ENCODE peak calls at places on chromosomes 5 and 9, in ten cellular contexts. One of them, this sample, is unnamed.
A peak's percentile ranks its signal among the peaks of the same experiment; 100 is the strongest.

GRCh38 chr5:129361441-129362025 is 98.6 kb upstream of the ADAMTS19 start:
- DNase-seq in heart left ventricle: no peak
- DNase-seq in HFF-Myc: peak; percentile 1
- DNase-seq in GM10248: peak; percentile 3
- DNase-seq in heart right ventricle: no peak
- DNase-seq in glutamatergic neuron: no peak
- DNase-seq in prostate gland: no peak
- DNase-seq in GM06990: no peak
- DNase-seq in osteocyte: no peak
- DNase-seq in body of pancreas: no peak
- DNase-seq in this sample: no peak

GRCh38 chr5:180673371-180674252 is 24.2 kb upstream of the FLT4 start:
- DNase-seq in heart left ventricle: no peak
- DNase-seq in HFF-Myc: no peak
- DNase-seq in GM10248: no peak
- DNase-seq in heart right ventricle: no peak
- DNase-seq in glutamatergic neuron: peak; percentile 51
- DNase-seq in prostate gland: no peak
- DNase-seq in GM06990: no peak
- DNase-seq in osteocyte: peak; percentile 83
- DNase-seq in body of pancreas: no peak
- DNase-seq in this sample: no peak

GRCh38 chr5:75567710-75568109 is 43.5 kb upstream of the ANKDD1B start:
- DNase-seq in heart left ventricle: no peak
- DNase-seq in HFF-Myc: no peak
- DNase-seq in GM10248: peak; percentile 27
- DNase-seq in heart right ventricle: no peak
- DNase-seq in glutamatergic neuron: no peak
- DNase-seq in prostate gland: no peak
- DNase-seq in GM06990: peak; percentile 30
- DNase-seq in osteocyte: no peak
- DNase-seq in body of pancreas: no peak
- DNase-seq in this sample: peak; percentile 17

GRCh38 chr9:127273350-127273749 is 8.8 kb downstream of the GARNL3 start:
- DNase-seq in heart left ventricle: no peak
- DNase-seq in HFF-Myc: no peak
- DNase-seq in GM10248: no peak
- DNase-seq in heart right ventricle: no peak
- DNase-seq in glutamatergic neuron: no peak
- DNase-seq in prostate gland: no peak
- DNase-seq in GM06990: no peak
- DNase-seq in osteocyte: no peak
- DNase-seq in body of pancreas: no peak
- DNase-seq in this sample: no peak

GRCh38 chr9:126347911-126348760 is 21.5 kb downstream of the MVB12B start:
- DNase-seq in heart left ventricle: no peak
- DNase-seq in HFF-Myc: no peak
- DNase-seq in GM10248: no peak
- DNase-seq in heart right ventricle: no peak
- DNase-seq in glutamatergic neuron: no peak
- DNase-seq in prostate gland: no peak
- DNase-seq in GM06990: no peak
- DNase-seq in osteocyte: no peak
- DNase-seq in body of pancreas: no peak
- DNase-seq in this sample: no peak

GRCh38 chr9:5552301-5552700 is 42.0 kb downstream of the PDCD1LG2 start:
- DNase-seq in heart left ventricle: no peak
- DNase-seq in HFF-Myc: no peak
- DNase-seq in GM10248: no peak
- DNase-seq in heart right ventricle: no peak
- DNase-seq in glutamatergic neuron: no peak
- DNase-seq in prostate gland: no peak
- DNase-seq in GM06990: no peak
- DNase-seq in osteocyte: no peak
- DNase-seq in body of pancreas: no peak
- DNase-seq in this sample: no peak

GRCh38 chr9:133848471-133848870 is 110.3 kb upstream of the SARDH start:
- DNase-seq in heart left ventricle: no peak
- DNase-seq in HFF-Myc: no peak
- DNase-seq in GM10248: no peak
- DNase-seq in heart right ventricle: no peak
- DNase-seq in glutamatergic neuron: no peak
- DNase-seq in prostate gland: no peak
- DNase-seq in GM06990: no peak
- DNase-seq in osteocyte: no peak
- DNase-seq in body of pancreas: no peak
- DNase-seq in this sample: no peak

GRCh38 chr5:9927106-9927505 is 297.0 kb upstream of the TAS2R1 start:
- DNase-seq in heart left ventricle: no peak
- DNase-seq in HFF-Myc: no peak
- DNase-seq in GM10248: no peak
- DNase-seq in heart right ventricle: no peak
- DNase-seq in glutamatergic neuron: no peak
- DNase-seq in prostate gland: no peak
- DNase-seq in GM06990: no peak
- DNase-seq in osteocyte: no peak
- DNase-seq in body of pancreas: no peak
- DNase-seq in this sample: no peak

GRCh38 chr5:173191015-173191414 is 44.0 kb downstream of the NKX2-5 start:
- DNase-seq in heart left ventricle: no peak
- DNase-seq in HFF-Myc: no peak
- DNase-seq in GM10248: no peak
- DNase-seq in heart right ventricle: no peak
- DNase-seq in glutamatergic neuron: no peak
- DNase-seq in prostate gland: no peak
- DNase-seq in GM06990: no peak
- DNase-seq in osteocyte: no peak
- DNase-seq in body of pancreas: no peak
- DNase-seq in this sample: no peak

GRCh38 chr5:173191561-173191960 is 43.4 kb downstream of the NKX2-5 start:
- DNase-seq in heart left ventricle: no peak
- DNase-seq in HFF-Myc: no peak
- DNase-seq in GM10248: no peak
- DNase-seq in heart right ventricle: no peak
- DNase-seq in glutamatergic neuron: no peak
- DNase-seq in prostate gland: no peak
- DNase-seq in GM06990: no peak
- DNase-seq in osteocyte: no peak
- DNase-seq in body of pancreas: no peak
- DNase-seq in this sample: no peak

GRCh38 chr5:173188280-173188679 is 43.9 kb downstream of the BNIP1 start:
- DNase-seq in heart left ventricle: no peak
- DNase-seq in HFF-Myc: no peak
- DNase-seq in GM10248: no peak
- DNase-seq in heart right ventricle: no peak
- DNase-seq in glutamatergic neuron: no peak
- DNase-seq in prostate gland: no peak
- DNase-seq in GM06990: no peak
- DNase-seq in osteocyte: no peak
- DNase-seq in body of pancreas: no peak
- DNase-seq in this sample: no peak

GRCh38 chr5:173187054-173187743 is 42.9 kb downstream of the BNIP1 start:
- DNase-seq in heart left ventricle: no peak
- DNase-seq in HFF-Myc: no peak
- DNase-seq in GM10248: no peak
- DNase-seq in heart right ventricle: no peak
- DNase-seq in glutamatergic neuron: no peak
- DNase-seq in prostate gland: no peak
- DNase-seq in GM06990: peak; percentile 39
- DNase-seq in osteocyte: no peak
- DNase-seq in body of pancreas: no peak
- DNase-seq in this sample: peak; percentile 37
- TF ChIP-seq CTCF in heart left ventricle: no peak
- TF ChIP-seq CTCF in HFF-Myc: peak; percentile 11
- TF ChIP-seq CTCF in GM10248: no peak
- TF ChIP-seq CTCF in heart right ventricle: no peak
- TF ChIP-seq CTCF in glutamatergic neuron: no peak
- TF ChIP-seq CTCF in prostate gland: no peak
- TF ChIP-seq CTCF in GM06990: peak; percentile 50
- TF ChIP-seq CTCF in osteocyte: peak; percentile 8
- TF ChIP-seq CTCF in body of pancreas: no peak
- TF ChIP-seq CTCF in this sample: no peak

GRCh38 chr9:137445275-137445807 is 4.2 kb upstream of the ENTPD8 start:
- DNase-seq in heart left ventricle: peak; percentile 74
- DNase-seq in HFF-Myc: peak; percentile 66
- DNase-seq in GM10248: peak; percentile 87
- DNase-seq in heart right ventricle: peak; percentile 77
- DNase-seq in glutamatergic neuron: peak; percentile 85
- DNase-seq in prostate gland: peak; percentile 64
- DNase-seq in GM06990: peak; percentile 76
- DNase-seq in osteocyte: no peak
- DNase-seq in body of pancreas: peak; percentile 85
- DNase-seq in this sample: peak; percentile 94

GRCh38 chr9:137441935-137442321 is 771 bp upstream of the ENTPD8 start:
- DNase-seq in heart left ventricle: no peak
- DNase-seq in HFF-Myc: no peak
- DNase-seq in GM10248: no peak
- DNase-seq in heart right ventricle: no peak
- DNase-seq in glutamatergic neuron: no peak
- DNase-seq in prostate gland: no peak
- DNase-seq in GM06990: no peak
- DNase-seq in osteocyte: no peak
- DNase-seq in body of pancreas: no peak
- DNase-seq in this sample: no peak

GRCh38 chr9:137445930-137446431 is 4.8 kb upstream of the ENTPD8 start:
- DNase-seq in heart left ventricle: peak; percentile 14
- DNase-seq in HFF-Myc: no peak
- DNase-seq in GM10248: no peak
- DNase-seq in heart right ventricle: peak; percentile 10
- DNase-seq in glutamatergic neuron: peak; percentile 15
- DNase-seq in prostate gland: no peak
- DNase-seq in GM06990: peak; percentile 30
- DNase-seq in osteocyte: no peak
- DNase-seq in body of pancreas: no peak
- DNase-seq in this sample: no peak

GRCh38 chr9:137446851-137447471 is 5.8 kb upstream of the ENTPD8 start:
- DNase-seq in heart left ventricle: peak; percentile 27
- DNase-seq in HFF-Myc: no peak
- DNase-seq in GM10248: no peak
- DNase-seq in heart right ventricle: peak; percentile 15
- DNase-seq in glutamatergic neuron: peak; percentile 13
- DNase-seq in prostate gland: no peak
- DNase-seq in GM06990: peak; percentile 16
- DNase-seq in osteocyte: no peak
- DNase-seq in body of pancreas: no peak
- DNase-seq in this sample: no peak

DNA sequence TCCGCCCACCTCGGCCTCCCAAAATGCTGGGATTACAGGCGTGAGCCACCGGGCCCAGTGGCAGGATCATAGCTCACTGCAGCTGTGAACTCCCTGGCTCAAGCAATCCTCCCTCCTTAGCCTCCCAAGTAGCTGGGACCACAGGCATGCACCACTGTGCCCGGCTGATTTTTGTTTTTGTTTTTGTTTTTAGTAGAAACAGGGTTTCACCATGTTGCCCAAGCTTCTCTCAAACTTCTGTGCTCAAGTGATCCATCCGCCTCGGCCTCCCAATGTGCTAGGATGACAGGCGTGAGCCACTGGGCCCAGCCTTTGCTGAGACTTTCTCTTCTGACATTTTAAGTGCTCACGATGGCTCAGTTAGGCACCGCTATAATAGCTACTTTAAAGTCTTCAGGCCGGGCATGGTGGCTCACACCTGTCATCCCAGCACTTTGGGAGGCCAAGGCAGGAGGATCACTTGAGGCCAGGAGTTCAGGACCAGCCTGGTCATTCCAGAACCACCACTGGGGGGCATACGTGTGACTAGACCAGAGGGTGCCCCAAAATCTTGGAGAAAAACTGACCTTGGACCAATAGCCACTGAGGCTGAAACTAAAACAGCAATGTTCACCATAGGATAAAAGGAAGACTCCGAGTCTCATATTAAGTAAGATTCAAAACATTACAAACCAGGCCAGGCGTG is 3.1 kb upstream of the ENTPD8 start:
- DNase-seq in heart left ventricle: peak; percentile 7
- DNase-seq in HFF-Myc: no peak
- DNase-seq in GM10248: no peak
- DNase-seq in heart right ventricle: peak; percentile 2
- DNase-seq in glutamatergic neuron: no peak
- DNase-seq in prostate gland: no peak
- DNase-seq in GM06990: no peak
- DNase-seq in osteocyte: no peak
- DNase-seq in body of pancreas: no peak
- DNase-seq in this sample: no peak
- TF ChIP-seq CTCF in heart left ventricle: no peak
- TF ChIP-seq CTCF in HFF-Myc: no peak
- TF ChIP-seq CTCF in GM10248: peak; percentile 3
- TF ChIP-seq CTCF in heart right ventricle: no peak
- TF ChIP-seq CTCF in glutamatergic neuron: no peak
- TF ChIP-seq CTCF in prostate gland: no peak
- TF ChIP-seq CTCF in GM06990: no peak
- TF ChIP-seq CTCF in osteocyte: no peak
- TF ChIP-seq CTCF in body of pancreas: no peak
- TF ChIP-seq CTCF in this sample: no peak

DNA sequence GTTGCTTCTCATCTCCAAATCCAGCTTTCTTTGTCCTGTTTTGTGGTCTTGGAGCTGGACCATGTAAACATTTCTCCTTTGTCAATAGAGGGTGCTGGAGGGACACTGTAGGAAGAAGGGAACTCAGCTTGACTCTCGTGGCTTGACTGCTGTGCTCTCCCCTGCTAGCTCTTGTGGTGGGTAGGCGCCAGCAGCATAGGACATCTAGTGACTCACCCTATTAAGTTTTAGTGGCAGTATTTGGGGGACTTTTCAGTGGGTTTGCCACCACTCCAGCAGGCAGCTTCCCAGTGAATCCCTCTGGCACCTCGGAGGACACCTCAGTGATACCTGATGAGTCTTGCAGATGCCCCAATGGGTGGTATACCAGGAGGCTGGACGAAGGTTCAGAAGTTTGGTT is 97.8 kb downstream of the TSSK1B start:
- DNase-seq in heart left ventricle: peak; percentile 53
- DNase-seq in HFF-Myc: no peak
- DNase-seq in GM10248: no peak
- DNase-seq in heart right ventricle: peak; percentile 20
- DNase-seq in glutamatergic neuron: peak; percentile 18
- DNase-seq in prostate gland: peak; percentile 26
- DNase-seq in GM06990: no peak
- DNase-seq in osteocyte: no peak
- DNase-seq in body of pancreas: no peak
- DNase-seq in this sample: peak; percentile 11
- TF ChIP-seq CTCF in heart left ventricle: peak; percentile 60
- TF ChIP-seq CTCF in HFF-Myc: peak; percentile 41
- TF ChIP-seq CTCF in GM10248: peak; percentile 11
- TF ChIP-seq CTCF in heart right ventricle: peak; percentile 65
- TF ChIP-seq CTCF in glutamatergic neuron: no peak
- TF ChIP-seq CTCF in prostate gland: no peak
- TF ChIP-seq CTCF in GM06990: no peak
- TF ChIP-seq CTCF in osteocyte: peak; percentile 48
- TF ChIP-seq CTCF in body of pancreas: no peak
- TF ChIP-seq CTCF in this sample: no peak

DNA sequence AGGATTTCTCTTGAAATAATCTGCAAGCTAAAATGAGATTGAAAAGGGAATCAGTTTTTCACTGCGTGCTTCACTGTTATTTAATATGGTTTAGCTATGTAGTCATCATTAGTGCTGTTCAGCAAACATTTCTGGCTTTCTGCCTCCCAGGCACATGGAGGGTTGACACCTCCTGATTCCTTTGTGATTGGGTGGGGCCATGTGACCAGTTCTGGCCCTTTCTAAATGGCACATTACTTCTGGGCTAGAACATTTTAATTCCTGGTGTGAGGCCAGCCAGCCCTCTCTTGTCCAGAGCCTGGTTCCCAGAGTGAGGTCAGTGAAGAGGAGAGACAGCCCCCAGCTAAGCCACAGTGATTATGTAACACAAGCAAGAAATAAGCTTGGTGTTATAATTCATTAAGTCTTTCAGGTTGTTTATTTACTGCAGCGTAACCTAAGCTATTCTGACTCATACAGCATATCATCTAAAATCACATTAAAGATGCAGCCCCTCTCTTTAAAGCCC is 17.4 kb upstream of the ARSI start:
- DNase-seq in heart left ventricle: peak; percentile 81
- DNase-seq in HFF-Myc: peak; percentile 56
- DNase-seq in GM10248: no peak
- DNase-seq in heart right ventricle: no peak
- DNase-seq in glutamatergic neuron: no peak
- DNase-seq in prostate gland: no peak
- DNase-seq in GM06990: no peak
- DNase-seq in osteocyte: no peak
- DNase-seq in body of pancreas: peak; percentile 31
- DNase-seq in this sample: no peak
- TF ChIP-seq CTCF in heart left ventricle: no peak
- TF ChIP-seq CTCF in HFF-Myc: no peak
- TF ChIP-seq CTCF in GM10248: no peak
- TF ChIP-seq CTCF in heart right ventricle: no peak
- TF ChIP-seq CTCF in glutamatergic neuron: no peak
- TF ChIP-seq CTCF in prostate gland: no peak
- TF ChIP-seq CTCF in GM06990: no peak
- TF ChIP-seq CTCF in osteocyte: no peak
- TF ChIP-seq CTCF in body of pancreas: no peak
- TF ChIP-seq CTCF in this sample: no peak